ENCODE peak calls at places on chromosomes 11 and 22, in six cellular contexts. Y, L, T, S, G and D are unnamed samples.

GRCh38 chr11:14520902-14521151 is 641 bp upstream of the PSMA1 start:
- DNase-seq in Y (no peak), L (no peak), T (no peak), S (no peak), G (peak; percentile 18), D (no peak)

GRCh38 chr11:91904792-91905785 is 319.5 kb upstream of the FAT3 start:
- DNase-seq in Y (peak; percentile 5), L (no peak), T (no peak), S (no peak), G (no peak), D (no peak)

GRCh38 chr11:6251120-6251733 is 8.4 kb upstream of the CCKBR start:
- DNase-seq in Y (peak; percentile 74), L (peak; percentile 62), T (peak; percentile 82), S (no peak), G (peak; percentile 59), D (peak; percentile 47)

GRCh38 chr22:27226666-27227065 is 569.3 kb downstream of the MIAT start:
- DNase-seq in Y (no peak), L (no peak), T (no peak), S (no peak), G (no peak), D (no peak)

GRCh38 chr11:102287963-102288744 is 29.1 kb upstream of the BIRC3 start:
- DNase-seq in Y (peak; percentile 80), L (peak; percentile 38), T (peak; percentile 37), S (peak; percentile 78), G (peak; percentile 68), D (no peak)

GRCh38 chr11:120040136-120040840 is 97.6 kb downstream of the TRIM29 start:
- DNase-seq in Y (no peak), L (no peak), T (no peak), S (no peak), G (no peak), D (no peak)

GRCh38 chr11:123174196-123175183 is 20.6 kb downstream of the CLMP start:
- DNase-seq in Y (peak; percentile 54), L (peak; percentile 66), T (peak; percentile 60), S (no peak), G (no peak), D (peak; percentile 78)

GRCh38 chr11:77101043-77101537 is 1.6 kb upstream of the OMP start:
- DNase-seq in Y (peak; percentile 57), L (no peak), T (no peak), S (no peak), G (peak; percentile 41), D (no peak)

GRCh38 chr11:130894322-130895025 is 21.8 kb downstream of the SNX19 start:
- DNase-seq in Y (peak; percentile 66), L (peak; percentile 50), T (peak; percentile 74), S (peak; percentile 15), G (peak; percentile 71), D (peak; percentile 76)

GRCh38 chr11:47725445-47726442 is 10.6 kb upstream of the AGBL2 start:
- DNase-seq in Y (no peak), L (no peak), T (no peak), S (no peak), G (peak; percentile 8), D (no peak)

GRCh38 chr22:32590556-32590955 is 115.9 kb downstream of the FBXO7 start:
- DNase-seq in Y (no peak), L (no peak), T (no peak), S (no peak), G (no peak), D (no peak)

GRCh38 chr11:108970221-108970991 is 305.5 kb downstream of the DDX10 start:
- DNase-seq in Y (no peak), L (no peak), T (no peak), S (no peak), G (no peak), D (no peak)

GRCh38 chr11:117535870-117536411 is 208.3 kb downstream of the CEP164 start:
- DNase-seq in Y (no peak), L (no peak), T (no peak), S (no peak), G (no peak), D (no peak)

GRCh38 chr22:43477966-43478365 is 66.2 kb downstream of the MPPED1 start:
- DNase-seq in Y (no peak), L (no peak), T (no peak), S (no peak), G (no peak), D (no peak)

GRCh38 chr11:15107730-15108515 is 6.8 kb upstream of the INSC start:
- DNase-seq in Y (no peak), L (no peak), T (no peak), S (no peak), G (no peak), D (no peak)

GRCh38 chr11:1694064-1694845 is 2.7 kb upstream of the KRTAP5-6 start:
- DNase-seq in Y (peak; percentile 80), L (peak; percentile 73), T (peak; percentile 91), S (no peak), G (peak; percentile 53), D (peak; percentile 67)

GRCh38 chr11:1230456-1231395 is 7.9 kb downstream of the MUC5B start:
- DNase-seq in Y (no peak), L (no peak), T (peak; percentile 8), S (no peak), G (no peak), D (no peak)

GRCh38 chr11:1828542-1828941 is 6.2 kb upstream of the SYT8 start:
- DNase-seq in Y (no peak), L (no peak), T (no peak), S (no peak), G (no peak), D (no peak)

GRCh38 chr22:28435271-28435825 is 244.3 kb downstream of the TTC28 start:
- DNase-seq in Y (no peak), L (no peak), T (peak; percentile 16), S (no peak), G (no peak), D (no peak)

GRCh38 chr11:128481135-128481534 is 106.2 kb downstream of the ETS1 start:
- DNase-seq in Y (no peak), L (no peak), T (no peak), S (no peak), G (no peak), D (no peak)

GRCh38 chr11:18046116-18046777 is at the start of gene TPH1:
- DNase-seq in Y (no peak), L (peak; percentile 43), T (peak; percentile 34), S (no peak), G (no peak), D (no peak)

GRCh38 chr11:17810736-17811135 is 76.2 kb downstream of the KCNC1 start:
- DNase-seq in Y (no peak), L (no peak), T (no peak), S (no peak), G (no peak), D (no peak)

GRCh38 chr22:36926721-36927435 is 13.4 kb downstream of the CSF2RB start:
- DNase-seq in Y (no peak), L (no peak), T (no peak), S (no peak), G (no peak), D (no peak)

GRCh38 chr22:31341386-31342088 is 4.6 kb downstream of the PATZ1 start:
- DNase-seq in Y (no peak), L (no peak), T (no peak), S (no peak), G (no peak), D (no peak)
- H3K4me1 ChIP-seq in Y (peaks cover 24% of the 10 kb centered on the region), L (peaks cover 18% of the 10 kb centered on the region), T (peaks cover 32% of the 10 kb centered on the region), S (peaks cover 16% of the 10 kb centered on the region), G (peaks cover 85% of the 10 kb centered on the region), D (peaks cover 22% of the 10 kb centered on the region)

GRCh38 chr11:60889869-60890311 is 16.5 kb downstream of the PRPF19 start:
- DNase-seq in Y (no peak), L (no peak), T (no peak), S (no peak), G (no peak), D (no peak)

GRCh38 chr11:60887531-60887930 is 18.9 kb downstream of the PRPF19 start:
- DNase-seq in Y (peak; percentile 53), L (no peak), T (peak; percentile 60), S (no peak), G (peak; percentile 66), D (no peak)

GRCh38 chr11:60890696-60891095 is 15.7 kb downstream of the PRPF19 start:
- DNase-seq in Y (no peak), L (no peak), T (no peak), S (no peak), G (no peak), D (no peak)

GRCh38 chr11:60895687-60896086 is 10.7 kb downstream of the PRPF19 start:
- DNase-seq in Y (no peak), L (no peak), T (peak; percentile 59), S (no peak), G (no peak), D (no peak)

DNA sequence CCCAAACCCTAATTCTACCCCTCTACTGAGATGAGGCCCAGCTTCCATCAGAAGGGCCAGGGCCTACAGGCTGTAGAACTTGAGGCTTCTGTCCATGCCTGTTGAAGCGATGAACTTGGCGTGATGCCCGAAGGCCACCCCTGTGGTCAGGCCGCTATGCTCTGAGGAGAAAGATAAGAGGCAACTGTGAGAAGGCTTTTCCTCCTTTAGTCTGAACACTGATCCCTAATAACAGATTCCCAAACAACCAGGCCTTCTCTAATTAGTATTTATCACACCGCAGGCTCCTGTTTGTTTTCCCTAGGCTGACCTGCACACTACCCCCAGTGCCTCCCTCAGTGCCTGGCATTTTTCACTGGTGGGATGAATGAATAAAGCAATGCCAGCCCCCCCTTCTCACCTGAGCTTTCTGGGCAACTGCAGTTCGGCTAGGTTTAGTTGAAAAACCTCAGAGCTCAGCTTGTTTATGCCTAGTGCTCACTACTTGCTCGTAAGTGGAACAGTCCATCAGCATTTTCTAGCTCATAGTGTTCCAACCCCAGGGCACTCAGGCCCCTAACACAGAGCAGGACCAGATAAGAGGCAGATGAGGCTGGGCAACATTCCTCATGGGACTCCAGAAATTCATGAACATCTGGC is 15.2 kb downstream of the PRPF19 start:
- DNase-seq in Y (no peak), L (peak; percentile 82), T (no peak), S (no peak), G (no peak), D (no peak)
- TF ChIP-seq EP300 in Y (no peak), L (no peak), T (no peak), S (no peak), G (no peak), D (no peak)

GRCh38 chr11:73196576-73196975 is 21.5 kb upstream of the P2RY2 start:
- DNase-seq in Y (no peak), L (no peak), T (peak; percentile 1), S (no peak), G (no peak), D (no peak)
- H3K4me1 ChIP-seq in Y (peaks cover 60% of the 10 kb centered on the region), L (no peaks in the 10 kb centered on the region), T (peaks cover 40% of the 10 kb centered on the region), S (peaks cover 18% of the 10 kb centered on the region), G (peaks cover 11% of the 10 kb centered on the region), D (peaks cover 10% of the 10 kb centered on the region)

DNA sequence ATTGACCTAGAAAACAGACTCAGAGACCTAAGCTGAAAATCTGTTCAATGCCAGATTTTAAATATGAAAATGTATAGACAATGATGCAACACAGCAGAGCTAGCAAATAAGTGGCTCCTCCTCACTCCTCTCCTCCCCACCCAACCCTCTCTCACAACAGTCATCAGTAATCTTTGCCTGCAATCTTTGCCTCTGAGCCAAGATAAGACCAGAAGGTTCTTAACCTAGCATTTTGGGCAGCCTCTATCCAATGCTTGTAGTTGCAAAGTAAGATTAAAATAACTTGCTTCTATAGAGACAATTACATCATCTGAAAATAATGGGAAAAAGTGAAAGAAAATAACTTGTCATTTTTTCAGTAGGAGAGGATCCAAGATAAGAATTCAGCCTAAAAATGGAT is 117.3 kb downstream of the PARVA start:
- DNase-seq in Y (no peak), L (no peak), T (no peak), S (no peak), G (no peak), D (no peak)
- TF ChIP-seq EP300 in Y (no peak), L (no peak), T (no peak), S (no peak), G (no peak), D (no peak)

GRCh38 chr11:95231126-95231880 is at the start of gene SESN3:
- DNase-seq in Y (peak; percentile 96), L (peak; percentile 99), T (peak; percentile 98), S (peak; percentile 93), G (peak; percentile 89), D (peak; percentile 97)
- H3K4me1 ChIP-seq in Y (peaks cover 11% of the 10 kb centered on the region), L (peaks cover 3% of the 10 kb centered on the region), T (peaks cover 10% of the 10 kb centered on the region), S (peaks cover 8% of the 10 kb centered on the region), G (peaks cover 29% of the 10 kb centered on the region), D (no peaks in the 10 kb centered on the region)